ENCODE peak calls at places on chromosomes 7 and 10, in seven cellular contexts. B is NCI-H1105 treated with DMSO at 0.1 percent for 48 hours, S is NCI-H345, L is DMS153, I is SHP77, Z is WTC11, D is NCI-H1436. X is an unnamed sample.
A peak's percentile ranks its signal among the peaks of the same experiment; 100 is the strongest.

GRCh38 chr10:116287906-116288501 is 15.0 kb upstream of the GFRA1 start:
- DNase-seq in L (no peak), D (peak; percentile 9), S (peak; percentile 53), B (peak; percentile 40), Z (peak; percentile 36), I (peak; percentile 37), X (peak; percentile 72)

GRCh38 chr7:33903770-33904679 is 1.3 kb upstream of the BMPER start:
- DNase-seq in B (peak; percentile 32), D (no peak), I (peak; percentile 60), L (no peak), Z (peak; percentile 50), S (peak; percentile 32), X (peak; percentile 87)

GRCh38 chr7:128045766-128046165 is 14.5 kb upstream of the LRRC4 start:
- DNase-seq in S (no peak), Z (no peak), B (no peak), I (no peak), L (no peak), D (no peak), X (no peak)

GRCh38 chr10:23525406-23525805 is 86.5 kb downstream of the OTUD1 start:
- DNase-seq in S (no peak), I (no peak), Z (no peak), D (peak; percentile 21), B (peak; percentile 15), L (no peak), X (peak; percentile 23)

GRCh38 chr7:104231054-104232046 is 23.5 kb upstream of the ORC5 start:
- DNase-seq in D (peak; percentile 22), Z (peak; percentile 54), L (no peak), I (peak; percentile 63), B (peak; percentile 80), S (peak; percentile 64), X (peak; percentile 63)

GRCh38 chr7:156578978-156579430 is 61.6 kb upstream of the RNF32 start:
- DNase-seq in S (no peak), D (no peak), I (no peak), Z (peak; percentile 19), L (no peak), B (no peak), X (no peak)

GRCh38 chr7:156943091-156944041 is 6.1 kb upstream of the NOM1 start:
- DNase-seq in L (no peak), I (peak; percentile 50), B (no peak), S (no peak), D (no peak), Z (no peak), X (peak; percentile 55)

GRCh38 chr10:132960071-132960472 is 17.7 kb upstream of the CFAP46 start:
- DNase-seq in D (no peak), S (no peak), B (no peak), L (no peak), I (no peak), Z (no peak), X (no peak)

GRCh38 chr10:19412531-19412930 is 363.9 kb downstream of the MALRD1 start:
- DNase-seq in L (no peak), B (no peak), Z (no peak), D (no peak), S (no peak), I (peak; percentile 10), X (peak; percentile 56)

GRCh38 chr7:22477876-22478450 is 22.0 kb downstream of the STEAP1B start:
- DNase-seq in B (no peak), Z (no peak), S (no peak), L (no peak), D (no peak), I (no peak), X (no peak)

GRCh38 chr10:470339-471003 is 219.0 kb downstream of the DIP2C start:
- DNase-seq in S (no peak), Z (no peak), I (no peak), B (no peak), L (no peak), D (no peak), X (no peak)

GRCh38 chr10:11302181-11302580 is 284.5 kb downstream of the CELF2 start:
- DNase-seq in S (no peak), L (no peak), B (no peak), D (no peak), I (no peak), Z (no peak), X (no peak)

GRCh38 chr7:47482013-47482761 is 99.7 kb downstream of the TNS3 start:
- DNase-seq in D (no peak), S (no peak), I (no peak), Z (no peak), L (no peak), B (no peak), X (peak; percentile 68)

GRCh38 chr7:509426-509825 is 10.2 kb downstream of the PDGFA start:
- DNase-seq in Z (no peak), L (no peak), S (no peak), I (no peak), D (no peak), B (no peak), X (no peak)

GRCh38 chr10:70866424-70866823 is 21.9 kb downstream of the PCBD1 start:
- DNase-seq in L (no peak), B (no peak), D (no peak), I (no peak), S (no peak), Z (no peak), X (no peak)

GRCh38 chr10:734481-734880 is 45.0 kb upstream of the DIP2C start:
- DNase-seq in S (no peak), I (no peak), Z (no peak), B (no peak), L (no peak), D (no peak), X (no peak)

GRCh38 chr7:137619181-137619580 is 227.6 kb downstream of the DGKI start:
- DNase-seq in B (no peak), S (no peak), I (no peak), D (no peak), L (no peak), Z (no peak), X (no peak)

GRCh38 chr7:148385009-148385682 is 205.4 kb upstream of the C7orf33 start:
- DNase-seq in L (no peak), D (no peak), S (no peak), I (no peak), Z (no peak), B (no peak), X (no peak)

GRCh38 chr10:15311249-15311884 is 59.7 kb downstream of the FAM171A1 start:
- DNase-seq in Z (no peak), I (no peak), B (no peak), L (no peak), S (no peak), D (no peak), X (no peak)

GRCh38 chr10:124632064-124632531 is 112.1 kb downstream of the FAM53B start:
- DNase-seq in D (no peak), I (peak; percentile 26), S (peak; percentile 32), B (peak; percentile 1), L (peak; percentile 64), Z (peak; percentile 48), X (peak; percentile 75)